ENCODE peak calls at places on chromosomes 4 and X, in nine cellular contexts. L, E, N, S, T, J, H, A and V are unnamed samples.

GRCh38 chrX:31909850-31910547 is 838.2 kb upstream of the FTHL17 start:
- DNase-seq in L (no peak), E (no peak), N (no peak), S (no peak), T (no peak), J (no peak), H (no peak), A (no peak), V (no peak)

GRCh38 chr4:76718806-76719205 is 179.1 kb downstream of the SOWAHB start:
- DNase-seq in L (no peak), E (no peak), N (no peak), S (no peak), T (no peak), J (no peak), H (no peak), A (no peak), V (no peak)

GRCh38 chr4:31086771-31087330 is 366.7 kb downstream of the PCDH7 start:
- DNase-seq in L (no peak), E (no peak), N (no peak), S (no peak), T (no peak), J (no peak), H (no peak), A (no peak), V (no peak)

GRCh38 chr4:132642196-132642817 is 506.8 kb upstream of the PCDH10 start:
- DNase-seq in L (no peak), E (no peak), N (no peak), S (no peak), T (peak), J (no peak), H (no peak), A (peak), V (peak)

GRCh38 chr4:160831165-160831922 is 1332.5 kb downstream of the FSTL5 start:
- DNase-seq in L (no peak), E (no peak), N (no peak), S (no peak), T (no peak), J (no peak), H (no peak), A (no peak), V (no peak)

GRCh38 chr4:83195280-83195679 is 80.8 kb upstream of the PLAC8 start:
- DNase-seq in L (no peak), E (no peak), N (no peak), S (no peak), T (no peak), J (no peak), H (no peak), A (no peak), V (no peak)

GRCh38 chr4:946103-946450 is 13.8 kb downstream of the TMEM175 start:
- DNase-seq in L (no peak), E (no peak), N (no peak), S (no peak), T (no peak), J (no peak), H (no peak), A (no peak), V (no peak)

GRCh38 chr4:8329859-8330761 is 60.6 kb downstream of the HTRA3 start:
- DNase-seq in L (no peak), E (no peak), N (no peak), S (no peak), T (no peak), J (no peak), H (no peak), A (no peak), V (no peak)

GRCh38 chr4:82586055-82586454 is 24.3 kb upstream of the TMEM150C start:
- DNase-seq in L (no peak), E (no peak), N (no peak), S (no peak), T (no peak), J (no peak), H (no peak), A (no peak), V (no peak)

GRCh38 chr4:101271516-101271915 is 75.8 kb downstream of the PPP3CA start:
- DNase-seq in L (no peak), E (no peak), N (no peak), S (no peak), T (no peak), J (no peak), H (no peak), A (no peak), V (peak)

GRCh38 chrX:65596270-65596669 is 61.7 kb upstream of the LAS1L start:
- DNase-seq in L (no peak), E (no peak), N (no peak), S (no peak), T (peak), J (no peak), H (no peak), A (no peak), V (peak)

GRCh38 chr4:37393889-37394288 is 149.3 kb downstream of the NWD2 start:
- DNase-seq in L (no peak), E (no peak), N (no peak), S (no peak), T (no peak), J (no peak), H (no peak), A (no peak), V (no peak)

GRCh38 chr4:137794779-137795178 is 262.5 kb upstream of the PCDH18 start:
- DNase-seq in L (no peak), E (no peak), N (no peak), S (no peak), T (peak), J (no peak), H (no peak), A (no peak), V (no peak)

GRCh38 chrX:11484290-11484689 is 181.4 kb downstream of the ARHGAP6 start:
- DNase-seq in L (no peak), E (no peak), N (no peak), S (no peak), T (no peak), J (no peak), H (no peak), A (no peak), V (no peak)

GRCh38 chr4:65789341-65789740 is 119.1 kb upstream of the EPHA5 start:
- DNase-seq in L (no peak), E (no peak), N (no peak), S (no peak), T (no peak), J (no peak), H (no peak), A (no peak), V (no peak)

GRCh38 chrX:153485396-153486080 is 9.2 kb upstream of the BGN start:
- DNase-seq in L (no peak), E (no peak), N (no peak), S (no peak), T (no peak), J (no peak), H (no peak), A (no peak), V (no peak)

GRCh38 chr4:10047967-10048366 is 26.7 kb upstream of the SLC2A9 start:
- DNase-seq in L (no peak), E (no peak), N (no peak), S (no peak), T (no peak), J (no peak), H (no peak), A (no peak), V (no peak)

GRCh38 chr4:137509855-137510282 is 22.4 kb downstream of the PCDH18 start:
- DNase-seq in L (no peak), E (no peak), N (no peak), S (no peak), T (peak), J (no peak), H (no peak), A (no peak), V (peak)

GRCh38 chrX:20060961-20061868 is 55.5 kb downstream of the MAP7D2 start:
- DNase-seq in L (no peak), E (peak), N (no peak), S (no peak), T (no peak), J (no peak), H (no peak), A (no peak), V (no peak)

GRCh38 chrX:143455045-143455444 is 62.2 kb downstream of the SPANXN3 start:
- DNase-seq in L (no peak), E (no peak), N (no peak), S (no peak), T (peak), J (no peak), H (no peak), A (no peak), V (peak)

GRCh38 chr4:181157647-181158046 is 1085.6 kb upstream of the TENM3 start:
- DNase-seq in L (no peak), E (no peak), N (no peak), S (no peak), T (no peak), J (no peak), H (no peak), A (no peak), V (no peak)

GRCh38 chrX:109847257-109848187 is 114.5 kb upstream of the ACSL4 start:
- DNase-seq in L (no peak), E (no peak), N (no peak), S (peak), T (peak), J (no peak), H (no peak), A (peak), V (peak)

GRCh38 chrX:107659768-107660167 is 31.5 kb downstream of the PRPS1 start:
- DNase-seq in L (no peak), E (no peak), N (no peak), S (no peak), T (peak), J (no peak), H (no peak), A (peak), V (peak)

GRCh38 chr4:167239627-167240026 is 5.3 kb upstream of the SPOCK3 start:
- DNase-seq in L (no peak), E (no peak), N (no peak), S (no peak), T (no peak), J (no peak), H (no peak), A (no peak), V (no peak)

GRCh38 chr4:159014896-159015295 is 88.0 kb upstream of the RAPGEF2 start:
- DNase-seq in L (no peak), E (no peak), N (no peak), S (no peak), T (no peak), J (no peak), H (no peak), A (no peak), V (no peak)

GRCh38 chrX:16579517-16579916 is 70.4 kb upstream of the S100G start:
- DNase-seq in L (no peak), E (no peak), N (no peak), S (no peak), T (no peak), J (no peak), H (no peak), A (no peak), V (no peak)

GRCh38 chr4:41369680-41370079 is 113.0 kb downstream of the UCHL1 start:
- DNase-seq in L (no peak), E (no peak), N (peak), S (peak), T (peak), J (no peak), H (no peak), A (no peak), V (no peak)

GRCh38 chrX:133134282-133134681 is 37.4 kb upstream of the USP26 start:
- DNase-seq in L (no peak), E (no peak), N (no peak), S (no peak), T (no peak), J (no peak), H (no peak), A (no peak), V (no peak)

GRCh38 chrX:2703991-2704369 is 12.9 kb downstream of the CD99 start:
- DNase-seq in L (no peak), E (no peak), N (no peak), S (no peak), T (peak), J (no peak), H (peak), A (peak), V (peak)
- H3K4me3 ChIP-seq in L (no peak), E (no peak), N (no peak), S (no peak), T (no peak), J (no peak), H (no peak), A (no peak), V (no peak)

GRCh38 chr4:155529197-155529596 is 137.5 kb upstream of the GUCY1A1 start:
- DNase-seq in L (no peak), E (no peak), N (no peak), S (no peak), T (peak), J (no peak), H (no peak), A (no peak), V (peak)
- TF ChIP-seq CTCF in L (no peak), E (peak), N (no peak), S (peak), T (peak), J (peak), H (no peak), A (no peak), V (peak)

DNA sequence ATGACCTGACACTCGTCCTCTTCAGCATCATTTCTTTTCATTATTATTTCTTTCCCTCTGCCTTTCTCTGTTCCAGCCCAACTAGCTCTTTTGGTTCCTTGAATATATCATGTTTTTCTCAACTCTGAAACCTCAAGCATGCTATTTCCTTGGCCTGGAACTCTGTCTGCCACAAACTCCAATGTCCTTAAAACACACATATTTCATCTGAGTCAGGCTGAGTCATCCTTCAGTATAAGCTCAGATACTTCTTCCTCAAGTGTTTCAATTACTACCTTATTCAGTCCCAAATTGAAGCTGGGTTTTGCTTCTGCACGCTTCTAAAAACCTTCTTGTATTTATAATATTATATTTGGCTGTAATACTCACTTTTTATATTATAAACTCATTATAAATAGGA is 424.2 kb downstream of the PDGFC start:
- DNase-seq in L (no peak), E (no peak), N (no peak), S (peak), T (peak), J (peak), H (no peak), A (no peak), V (peak)
- H3K4me3 ChIP-seq in L (no peak), E (no peak), N (no peak), S (no peak), T (no peak), J (no peak), H (no peak), A (no peak), V (no peak)

GRCh38 chr4:91734682-91735081 is 569.1 kb upstream of the GRID2 start:
- DNase-seq in L (no peak), E (no peak), N (no peak), S (no peak), T (peak), J (no peak), H (no peak), A (no peak), V (peak)
- TF ChIP-seq CTCF in L (no peak), E (no peak), N (no peak), S (peak), T (no peak), J (no peak), H (peak), A (no peak), V (peak)

GRCh38 chr4:165874799-165875371 is 1.8 kb downstream of the TLL1 start:
- DNase-seq in L (no peak), E (peak), N (no peak), S (peak), T (peak), J (no peak), H (peak), A (no peak), V (no peak)
- H3K4me3 ChIP-seq in L (peak), E (no peak), N (peak), S (peak), T (peak), J (no peak), H (no peak), A (peak), V (peak)

DNA sequence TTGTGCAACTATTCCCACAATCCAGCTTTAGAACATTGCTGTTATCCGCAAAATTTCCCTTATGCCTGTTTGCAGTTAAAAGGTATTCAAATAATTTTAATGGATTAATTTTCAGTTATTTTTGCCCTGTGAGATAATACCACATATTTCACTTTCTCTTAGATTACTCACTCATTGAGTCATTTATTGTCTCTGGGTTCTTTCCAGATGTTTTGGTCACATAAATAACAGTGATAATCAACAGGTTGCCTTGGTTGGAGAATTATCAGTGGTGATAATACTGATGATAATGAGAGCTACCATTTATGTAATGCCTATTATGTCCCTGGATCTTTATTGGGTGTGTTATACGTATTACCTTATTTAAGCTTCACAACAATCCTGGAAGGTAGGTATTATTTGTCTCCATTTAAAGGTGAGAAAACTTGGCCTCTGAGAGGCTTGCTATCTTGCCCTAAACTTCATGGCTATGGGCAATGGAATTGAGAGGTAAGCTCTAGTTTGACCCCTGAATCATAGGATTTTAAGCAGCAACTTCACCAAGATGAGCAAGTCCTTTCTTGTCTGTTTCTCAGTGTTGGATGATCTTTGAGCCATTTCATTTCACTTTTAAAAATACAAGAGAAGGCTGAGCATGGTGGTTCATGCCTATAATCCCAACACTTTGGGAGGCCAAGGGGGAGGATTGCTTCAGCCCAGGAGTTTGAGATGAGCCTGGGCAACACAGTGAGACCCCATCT is 87.4 kb downstream of the KIT start:
- DNase-seq in L (no peak), E (no peak), N (no peak), S (no peak), T (no peak), J (no peak), H (no peak), A (no peak), V (peak)
- TF ChIP-seq CTCF in L (no peak), E (no peak), N (no peak), S (no peak), T (no peak), J (no peak), H (no peak), A (no peak), V (no peak)

GRCh38 chrX:2711441-2711840 is 20.3 kb downstream of the CD99 start:
- DNase-seq in L (no peak), E (no peak), N (no peak), S (no peak), T (no peak), J (no peak), H (no peak), A (no peak), V (no peak)

GRCh38 chrX:2710041-2710471 is 19.0 kb downstream of the CD99 start:
- DNase-seq in L (no peak), E (no peak), N (no peak), S (no peak), T (peak), J (peak), H (no peak), A (no peak), V (peak)

GRCh38 chrX:2712428-2712827 is 21.3 kb downstream of the CD99 start:
- DNase-seq in L (no peak), E (no peak), N (no peak), S (no peak), T (no peak), J (no peak), H (no peak), A (no peak), V (no peak)

GRCh38 chrX:2708601-2709200 is 17.6 kb downstream of the CD99 start:
- DNase-seq in L (no peak), E (no peak), N (no peak), S (no peak), T (no peak), J (no peak), H (no peak), A (no peak), V (no peak)

GRCh38 chrX:2710496-2710895 is 19.4 kb downstream of the CD99 start:
- DNase-seq in L (no peak), E (no peak), N (no peak), S (no peak), T (no peak), J (no peak), H (no peak), A (no peak), V (peak)
- H3K4me3 ChIP-seq in L (no peak), E (no peak), N (no peak), S (no peak), T (peak), J (no peak), H (no peak), A (no peak), V (peak)

DNA sequence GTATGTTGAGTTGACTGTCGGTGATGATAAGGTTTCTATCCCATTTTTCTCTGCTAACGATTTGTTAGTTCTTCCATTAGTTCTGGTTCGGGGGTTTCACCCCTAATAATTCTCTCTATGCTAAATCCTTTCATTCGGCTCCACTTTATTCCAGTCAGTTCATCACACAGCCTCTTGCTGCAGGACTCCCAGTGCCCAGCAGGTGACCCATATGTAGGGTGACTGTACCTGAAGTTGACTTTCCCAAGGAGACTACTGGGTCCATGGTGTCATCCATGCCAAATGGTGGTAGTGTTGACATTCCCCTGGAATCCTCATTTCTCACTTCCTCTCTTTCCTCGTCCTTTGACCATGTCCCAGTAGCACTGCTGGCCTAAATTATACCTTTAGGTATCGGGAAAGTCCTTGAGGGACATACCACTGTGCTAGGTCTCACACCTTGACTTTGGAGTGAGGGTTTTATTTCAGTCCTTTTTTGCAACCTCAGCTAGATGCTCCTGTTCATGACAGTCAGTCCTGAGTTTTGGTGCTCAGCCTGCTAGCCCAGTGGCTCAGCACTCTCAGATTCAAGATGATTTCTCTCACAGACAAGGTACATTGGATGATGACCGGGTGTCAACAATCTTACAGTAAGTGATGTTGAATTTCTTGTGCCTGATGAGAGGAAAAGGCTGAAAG is 105.1 kb upstream of the ARHGAP24 start:
- DNase-seq in L (no peak), E (no peak), N (no peak), S (no peak), T (no peak), J (no peak), H (no peak), A (no peak), V (no peak)
- TF ChIP-seq CTCF in L (no peak), E (no peak), N (no peak), S (no peak), T (peak), J (no peak), H (no peak), A (no peak), V (peak)